ENCODE peak calls at places on chromosomes 1 and 21, in four cellular contexts. One of them, this sample, is unnamed.

GRCh38 chr1:205041998-205042910 is 758 bp upstream of the CNTN2 start:
- DNase-seq in IMR-90: no peak
- DNase-seq in PC-3: no peak
- DNase-seq in omental fat pad: no peak
- DNase-seq in this sample: no peak

GRCh38 chr1:18948048-18948912 is 8.2 kb downstream of the IFFO2 start:
- DNase-seq in IMR-90: no peak
- DNase-seq in PC-3: peak
- DNase-seq in omental fat pad: no peak
- DNase-seq in this sample: peak

GRCh38 chr1:220680085-220680687 is 10.0 kb upstream of the C1orf115 start:
- DNase-seq in IMR-90: peak
- DNase-seq in PC-3: peak
- DNase-seq in omental fat pad: no peak
- DNase-seq in this sample: no peak

GRCh38 chr1:19163261-19163660 is 46.8 kb downstream of the UBR4 start:
- DNase-seq in IMR-90: peak
- DNase-seq in PC-3: peak
- DNase-seq in omental fat pad: no peak
- DNase-seq in this sample: no peak

GRCh38 chr1:8136766-8137165 is 110.7 kb upstream of the ERRFI1 start:
- DNase-seq in IMR-90: no peak
- DNase-seq in PC-3: no peak
- DNase-seq in omental fat pad: no peak
- DNase-seq in this sample: no peak

GRCh38 chr1:198528376-198528775 is 12.1 kb downstream of the ATP6V1G3 start:
- DNase-seq in IMR-90: peak
- DNase-seq in PC-3: peak
- DNase-seq in omental fat pad: no peak
- DNase-seq in this sample: no peak

GRCh38 chr1:175620380-175620779 is 123.0 kb downstream of the TNR start:
- DNase-seq in IMR-90: no peak
- DNase-seq in PC-3: no peak
- DNase-seq in omental fat pad: no peak
- DNase-seq in this sample: no peak

GRCh38 chr21:43294194-43294902 is 125.5 kb downstream of the CRYAA start:
- DNase-seq in IMR-90: no peak
- DNase-seq in PC-3: no peak
- DNase-seq in omental fat pad: no peak
- DNase-seq in this sample: no peak

GRCh38 chr1:17661546-17662157 is 93.5 kb upstream of the ACTL8 start:
- DNase-seq in IMR-90: peak
- DNase-seq in PC-3: peak
- DNase-seq in omental fat pad: peak
- DNase-seq in this sample: peak

GRCh38 chr1:80909175-80909784 is 891.5 kb upstream of the ADGRL2 start:
- DNase-seq in IMR-90: no peak
- DNase-seq in PC-3: no peak
- DNase-seq in omental fat pad: no peak
- DNase-seq in this sample: no peak

GRCh38 chr21:38751379-38752050 is 54.2 kb upstream of the ETS2 start:
- DNase-seq in IMR-90: no peak
- DNase-seq in PC-3: no peak
- DNase-seq in omental fat pad: no peak
- DNase-seq in this sample: no peak

GRCh38 chr1:109466100-109466439 is 276 bp upstream of the SYPL2 start:
- DNase-seq in IMR-90: no peak
- DNase-seq in PC-3: no peak
- DNase-seq in omental fat pad: no peak
- DNase-seq in this sample: no peak

GRCh38 chr1:205248793-205249601 is 21.3 kb downstream of the TMCC2 start:
- DNase-seq in IMR-90: peak
- DNase-seq in PC-3: no peak
- DNase-seq in omental fat pad: no peak
- DNase-seq in this sample: no peak

GRCh38 chr21:26159869-26160268 is 10.7 kb downstream of the APP start:
- DNase-seq in IMR-90: peak
- DNase-seq in PC-3: peak
- DNase-seq in omental fat pad: no peak
- DNase-seq in this sample: no peak

GRCh38 chr1:213381572-213382084 is 330.6 kb downstream of the RPS6KC1 start:
- DNase-seq in IMR-90: peak
- DNase-seq in PC-3: no peak
- DNase-seq in omental fat pad: no peak
- DNase-seq in this sample: no peak

GRCh38 chr1:29711582-29712274 is 475.4 kb downstream of the PTPRU start:
- DNase-seq in IMR-90: peak
- DNase-seq in PC-3: peak
- DNase-seq in omental fat pad: no peak
- DNase-seq in this sample: no peak

GRCh38 chr1:70405780-70406416 is 5.2 kb upstream of the CTH start:
- DNase-seq in IMR-90: no peak
- DNase-seq in PC-3: no peak
- DNase-seq in omental fat pad: no peak
- DNase-seq in this sample: no peak

GRCh38 chr1:160799641-160800040 is 3.7 kb downstream of the LY9 start:
- DNase-seq in IMR-90: no peak
- DNase-seq in PC-3: no peak
- DNase-seq in omental fat pad: no peak
- DNase-seq in this sample: no peak

GRCh38 chr1:163320891-163321290 is 863 bp upstream of the NUF2 start:
- DNase-seq in IMR-90: no peak
- DNase-seq in PC-3: no peak
- DNase-seq in omental fat pad: no peak
- DNase-seq in this sample: no peak

GRCh38 chr1:163321311-163322305 is at the start of gene NUF2:
- DNase-seq in IMR-90: peak
- DNase-seq in PC-3: peak
- DNase-seq in omental fat pad: peak
- DNase-seq in this sample: peak

DNA sequence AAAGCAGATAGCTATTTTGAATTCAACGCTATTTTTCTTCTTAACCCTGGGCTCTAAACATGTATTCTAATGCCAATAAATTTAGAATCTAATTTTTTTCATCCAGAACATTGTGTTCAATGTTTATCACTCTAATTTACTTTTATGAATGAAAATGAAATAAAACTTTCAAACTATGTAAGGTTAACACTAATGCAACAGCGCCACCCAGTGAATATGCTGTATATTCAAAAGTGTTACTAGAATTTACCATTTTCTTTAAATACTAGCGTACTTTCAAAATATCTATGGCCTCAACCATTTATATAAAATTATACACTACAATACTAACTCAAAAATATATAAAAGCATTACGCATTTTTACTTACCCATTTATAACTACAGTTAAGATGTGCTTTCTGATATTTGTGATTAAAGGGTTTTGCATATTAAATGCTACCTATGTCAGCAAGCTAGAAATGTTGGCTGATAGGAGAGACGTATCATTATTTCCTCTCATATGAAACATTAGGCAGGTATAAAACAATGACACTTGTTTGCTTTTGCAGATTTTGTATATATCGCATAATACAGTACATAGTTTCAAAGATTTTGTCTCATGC is 5.9 kb upstream of the NUF2 start:
- DNase-seq in IMR-90: peak
- DNase-seq in PC-3: peak
- DNase-seq in omental fat pad: no peak
- DNase-seq in this sample: no peak
- TF ChIP-seq CTCF in IMR-90: peak
- TF ChIP-seq CTCF in PC-3: peak
- TF ChIP-seq CTCF in omental fat pad: no peak
- TF ChIP-seq CTCF in this sample: peak

GRCh38 chr1:217332426-217333065 is 298.3 kb downstream of the GPATCH2 start:
- DNase-seq in IMR-90: no peak
- DNase-seq in PC-3: peak
- DNase-seq in omental fat pad: no peak
- DNase-seq in this sample: no peak

GRCh38 chr1:217331698-217332097 is 299.2 kb downstream of the GPATCH2 start:
- DNase-seq in IMR-90: no peak
- DNase-seq in PC-3: no peak
- DNase-seq in omental fat pad: no peak
- DNase-seq in this sample: no peak

GRCh38 chr1:217336724-217337123 is 294.2 kb downstream of the GPATCH2 start:
- DNase-seq in IMR-90: no peak
- DNase-seq in PC-3: no peak
- DNase-seq in omental fat pad: no peak
- DNase-seq in this sample: no peak

GRCh38 chr1:217333939-217334338 is 297.0 kb downstream of the GPATCH2 start:
- DNase-seq in IMR-90: peak
- DNase-seq in PC-3: peak
- DNase-seq in omental fat pad: no peak
- DNase-seq in this sample: no peak
- TF ChIP-seq CTCF in IMR-90: peak
- TF ChIP-seq CTCF in PC-3: peak
- TF ChIP-seq CTCF in omental fat pad: no peak
- TF ChIP-seq CTCF in this sample: no peak

GRCh38 chr1:217660353-217661062 is 29.4 kb downstream of the SPATA17 start:
- DNase-seq in IMR-90: peak
- DNase-seq in PC-3: peak
- DNase-seq in omental fat pad: no peak
- DNase-seq in this sample: no peak
- TF ChIP-seq CTCF in IMR-90: peak
- TF ChIP-seq CTCF in PC-3: peak
- TF ChIP-seq CTCF in omental fat pad: no peak
- TF ChIP-seq CTCF in this sample: no peak

DNA sequence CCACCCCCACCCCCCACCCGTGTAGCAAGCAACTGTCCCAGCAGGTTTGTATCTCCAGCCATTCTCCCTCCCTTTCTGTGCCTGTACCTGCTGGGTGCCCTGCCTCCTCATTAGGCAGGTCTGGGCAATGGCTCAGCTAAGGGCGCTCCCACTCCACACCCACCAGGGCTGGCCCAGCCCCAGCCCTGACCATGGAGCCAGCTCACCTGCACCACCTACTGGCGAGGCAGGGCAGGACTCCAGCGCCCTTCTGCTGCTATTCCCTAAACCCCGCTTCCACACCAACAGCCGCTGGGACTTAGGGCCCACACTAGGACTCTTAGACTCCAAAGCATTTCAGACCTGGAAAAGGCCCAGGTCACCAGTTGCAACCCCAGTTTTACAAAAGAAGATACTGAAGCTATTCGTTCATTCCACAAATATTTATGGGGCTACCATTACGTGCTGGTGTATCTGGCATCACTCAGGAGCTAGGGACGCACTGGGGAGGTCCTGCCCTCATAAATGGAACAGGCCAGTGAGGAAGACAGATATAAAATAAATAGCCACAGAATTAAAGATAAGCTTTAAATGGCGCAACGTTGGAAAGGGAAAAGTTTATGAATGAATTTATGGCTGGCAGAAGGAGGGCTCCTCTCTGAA is 24.0 kb downstream of the PGLYRP3 start:
- DNase-seq in IMR-90: no peak
- DNase-seq in PC-3: peak
- DNase-seq in omental fat pad: no peak
- DNase-seq in this sample: no peak
- TF ChIP-seq CTCF in IMR-90: peak
- TF ChIP-seq CTCF in PC-3: peak
- TF ChIP-seq CTCF in omental fat pad: no peak
- TF ChIP-seq CTCF in this sample: peak

This sample was measured in natural killer cell.